ENCODE peak calls at places on chromosome 1, in seven cellular contexts. Q, E, S, A, N, C and V are unnamed samples.

GRCh38 chr1:100895540-100896480 is at the start of gene SLC30A7:
- DNase-seq in Q (peak), E (peak), S (peak), A (peak), N (peak), C (peak), V (peak)

GRCh38 chr1:172969611-172970010 is 81.1 kb downstream of the TNFSF18 start:
- DNase-seq in Q (no peak), E (no peak), S (no peak), A (no peak), N (no peak), C (peak), V (no peak)

GRCh38 chr1:170836146-170836545 is 99.2 kb upstream of the MROH9 start:
- DNase-seq in Q (no peak), E (no peak), S (no peak), A (no peak), N (no peak), C (peak), V (no peak)

GRCh38 chr1:16342331-16343062 is 9.8 kb downstream of the FBXO42 start:
- DNase-seq in Q (no peak), E (no peak), S (peak), A (no peak), N (no peak), C (no peak), V (no peak)

GRCh38 chr1:207603777-207604176 is 41.2 kb upstream of the CR1L start:
- DNase-seq in Q (no peak), E (no peak), S (no peak), A (no peak), N (no peak), C (peak), V (no peak)

GRCh38 chr1:58738873-58739272 is 39.0 kb upstream of the MYSM1 start:
- DNase-seq in Q (no peak), E (no peak), S (no peak), A (no peak), N (no peak), C (no peak), V (no peak)

GRCh38 chr1:117759535-117759934 is 153.7 kb downstream of the TENT5C start:
- DNase-seq in Q (no peak), E (no peak), S (no peak), A (no peak), N (no peak), C (no peak), V (no peak)

GRCh38 chr1:214719207-214719606 is 116.2 kb downstream of the CENPF start:
- DNase-seq in Q (no peak), E (no peak), S (no peak), A (no peak), N (no peak), C (peak), V (no peak)

GRCh38 chr1:86201321-86201720 is 44.7 kb upstream of the COL24A1 start:
- DNase-seq in Q (no peak), E (no peak), S (no peak), A (no peak), N (no peak), C (peak), V (no peak)

GRCh38 chr1:23026573-23026972 is 7.3 kb downstream of the KDM1A start:
- DNase-seq in Q (no peak), E (no peak), S (no peak), A (no peak), N (no peak), C (no peak), V (no peak)

GRCh38 chr1:87478231-87478630 is 149.6 kb downstream of the LMO4 start:
- DNase-seq in Q (no peak), E (peak), S (no peak), A (peak), N (no peak), C (peak), V (peak)

GRCh38 chr1:97190326-97190725 is 468.7 kb downstream of the PTBP2 start:
- DNase-seq in Q (no peak), E (no peak), S (no peak), A (no peak), N (no peak), C (peak), V (no peak)

GRCh38 chr1:58157281-58157680 is 389.2 kb downstream of the OMA1 start:
- DNase-seq in Q (no peak), E (no peak), S (no peak), A (no peak), N (no peak), C (no peak), V (no peak)

GRCh38 chr1:100391675-100392074 is 39.4 kb downstream of the CDC14A start:
- DNase-seq in Q (no peak), E (no peak), S (no peak), A (no peak), N (no peak), C (no peak), V (no peak)

GRCh38 chr1:35568975-35569395 is 4.1 kb upstream of the TFAP2E start:
- DNase-seq in Q (peak), E (peak), S (peak), A (peak), N (peak), C (peak), V (no peak)

GRCh38 chr1:90986954-90987353 is 34.9 kb downstream of the ZNF644 start:
- DNase-seq in Q (no peak), E (no peak), S (no peak), A (no peak), N (no peak), C (no peak), V (no peak)

GRCh38 chr1:176515310-176515709 is 52.3 kb downstream of the PAPPA2 start:
- DNase-seq in Q (no peak), E (no peak), S (no peak), A (no peak), N (no peak), C (peak), V (peak)

DNA sequence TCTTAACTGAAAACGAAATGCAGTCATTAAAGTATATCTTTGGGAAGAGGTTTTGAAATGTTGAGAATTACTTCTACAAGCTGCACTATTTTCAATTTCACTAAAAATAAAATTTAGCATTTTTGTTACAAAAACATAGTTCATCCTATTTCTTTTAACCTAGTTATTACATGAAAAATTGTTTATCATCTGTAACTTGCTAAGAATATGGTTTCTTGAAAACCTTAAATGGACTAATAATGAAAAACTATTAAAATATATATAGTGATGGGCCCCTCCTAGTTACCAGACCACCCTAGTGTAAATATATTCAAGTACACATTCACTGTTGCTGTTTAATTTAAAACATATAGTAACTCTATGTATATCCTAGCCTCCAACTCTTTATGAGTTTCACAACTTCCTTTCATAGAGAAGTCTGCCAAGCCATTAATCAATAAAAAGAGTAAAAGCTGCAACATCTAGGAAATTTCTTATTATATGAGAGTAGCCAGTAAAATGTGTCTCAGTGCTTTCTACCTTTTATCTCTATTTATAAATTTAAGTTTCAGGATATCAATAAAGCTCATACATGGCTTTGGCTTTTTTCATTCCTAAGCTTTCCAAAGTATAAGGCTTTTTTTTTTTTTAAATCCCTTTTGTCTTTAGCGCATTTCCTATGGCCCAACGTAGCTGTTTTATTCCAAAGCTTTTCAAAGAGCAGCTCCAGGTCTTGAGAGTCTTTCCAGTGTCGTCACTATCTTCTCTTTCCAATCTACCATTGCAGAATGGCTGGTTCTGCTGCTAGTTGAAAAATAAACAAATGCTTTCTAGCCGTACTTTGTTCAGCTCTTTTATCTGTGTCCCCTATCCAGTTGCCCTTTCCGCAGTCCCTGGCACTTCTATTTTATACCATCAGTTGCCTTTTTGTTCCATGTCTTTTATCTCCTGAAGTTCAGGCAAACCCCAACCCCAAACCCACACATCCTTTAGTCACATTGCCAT is 6.5 kb downstream of the IRF2BP2 start:
- DNase-seq in Q (no peak), E (no peak), S (no peak), A (no peak), N (no peak), C (peak), V (no peak)
- TF ChIP-seq POLR2A in Q (peak), E (no peak), S (no peak), A (no peak), N (no peak), C (peak), V (no peak)

GRCh38 chr1:154320882-154321608 is at the start of gene AQP10:
- DNase-seq in Q (no peak), E (no peak), S (no peak), A (no peak), N (peak), C (peak), V (no peak)
- TF ChIP-seq POLR2A in Q (no peak), E (no peak), S (no peak), A (no peak), N (no peak), C (no peak), V (no peak)

DNA sequence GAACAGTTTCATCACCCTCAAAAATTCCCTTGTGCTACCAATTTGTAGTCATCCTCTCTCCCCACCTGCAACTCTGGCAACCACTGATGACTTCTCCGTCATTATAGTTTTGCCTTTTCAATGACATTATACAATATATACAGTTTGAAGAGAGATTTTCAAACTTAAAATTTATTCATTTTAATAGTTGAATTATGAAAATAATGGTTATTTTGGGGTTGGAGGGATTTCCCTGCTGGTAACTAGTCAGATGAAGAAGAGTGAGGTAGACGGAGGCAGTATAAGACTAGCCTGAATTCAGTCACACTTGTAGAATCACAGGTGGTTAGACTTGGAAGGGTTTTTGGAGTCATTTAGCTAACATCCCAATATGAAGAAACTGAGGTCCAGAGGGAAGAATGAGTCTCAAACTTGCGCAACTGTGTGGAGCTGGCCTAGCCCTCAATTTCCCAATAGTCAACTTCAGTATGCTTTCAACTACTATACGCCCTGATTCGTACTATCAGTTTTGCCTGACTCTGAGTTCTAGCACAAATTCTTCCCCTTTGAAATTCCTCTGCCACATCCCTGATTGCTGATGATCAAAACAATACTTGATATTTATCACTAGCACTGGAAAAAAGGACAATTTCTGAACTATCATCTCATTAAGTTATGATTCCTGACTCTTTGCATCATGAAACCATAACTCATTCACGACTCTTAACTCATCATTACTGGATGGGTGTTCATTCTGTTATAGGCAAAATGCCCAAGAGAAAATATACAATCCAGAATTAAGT is 54.2 kb downstream of the VANGL2 start:
- DNase-seq in Q (no peak), E (no peak), S (no peak), A (no peak), N (no peak), C (no peak), V (no peak)
- TF ChIP-seq POLR2A in Q (no peak), E (no peak), S (no peak), A (no peak), N (no peak), C (no peak), V (no peak)

GRCh38 chr1:116681343-116681899 is 13.9 kb upstream of the IGSF3 start:
- DNase-seq in Q (no peak), E (no peak), S (no peak), A (no peak), N (no peak), C (no peak), V (no peak)

GRCh38 chr1:116680752-116681151 is 13.2 kb upstream of the IGSF3 start:
- DNase-seq in Q (no peak), E (no peak), S (no peak), A (no peak), N (no peak), C (no peak), V (no peak)

GRCh38 chr1:116679091-116679827 is 11.7 kb upstream of the IGSF3 start:
- DNase-seq in Q (no peak), E (no peak), S (no peak), A (no peak), N (no peak), C (no peak), V (no peak)

GRCh38 chr1:116678732-116679090 is 11.2 kb upstream of the IGSF3 start:
- DNase-seq in Q (no peak), E (no peak), S (no peak), A (no peak), N (no peak), C (no peak), V (no peak)

GRCh38 chr1:116679828-116680628 is 12.5 kb upstream of the IGSF3 start:
- DNase-seq in Q (no peak), E (no peak), S (no peak), A (no peak), N (no peak), C (no peak), V (no peak)
- TF ChIP-seq POLR2A in Q (no peak), E (no peak), S (no peak), A (no peak), N (no peak), C (no peak), V (no peak)